ENCODE peak calls at places on chromosome 10, in nine cellular contexts. E is PC-3, U is GM23338, G is HCT116, N is SK-N-SH, I is PC-9, D is GM23248, Y is hepatocyte, K is MM.1S. H is an unnamed sample.
A peak's percentile ranks its signal among the peaks of the same experiment; 100 is the strongest.

GRCh38 chr10:61464461-61465215 is 11.5 kb upstream of the TMEM26 start:
- DNase-seq in E (peak; percentile 94), U (no peak), G (no peak), N (no peak), I (peak; percentile 47), D (peak; percentile 84), Y (no peak), K (no peak), H (no peak)

GRCh38 chr10:132904169-132904813 is 38.1 kb downstream of the CFAP46 start:
- DNase-seq in E (peak; percentile 68), U (peak; percentile 70), G (peak; percentile 29), N (peak; percentile 90), I (no peak), D (peak; percentile 63), Y (peak; percentile 66), K (peak; percentile 9), H (peak; percentile 15)

GRCh38 chr10:31926154-31926553 is 2.5 kb downstream of the ARHGAP12 start:
- DNase-seq in E (no peak), U (no peak), G (no peak), N (no peak), I (no peak), D (peak; percentile 61), Y (no peak), K (no peak), H (no peak)

GRCh38 chr10:116787018-116787674 is 44.8 kb upstream of the HSPA12A start:
- DNase-seq in E (no peak), U (no peak), G (no peak), N (no peak), I (no peak), D (no peak), Y (no peak), K (no peak), H (no peak)

GRCh38 chr10:132722391-132722790 is 63.6 kb downstream of the NKX6-2 start:
- DNase-seq in E (no peak), U (no peak), G (no peak), N (no peak), I (no peak), D (no peak), Y (no peak), K (no peak), H (no peak)

GRCh38 chr10:125230251-125230650 is 69.9 kb upstream of the CTBP2 start:
- DNase-seq in E (no peak), U (no peak), G (no peak), N (no peak), I (no peak), D (no peak), Y (no peak), K (no peak), H (no peak)

GRCh38 chr10:1119501-1119900 is 63.3 kb downstream of the WDR37 start:
- DNase-seq in E (no peak), U (no peak), G (no peak), N (no peak), I (no peak), D (no peak), Y (no peak), K (no peak), H (no peak)

GRCh38 chr10:124745257-124745656 is 1.1 kb upstream of the FAM53B start:
- DNase-seq in E (no peak), U (no peak), G (no peak), N (no peak), I (no peak), D (no peak), Y (no peak), K (no peak), H (no peak)

GRCh38 chr10:32692174-32692573 is 246.2 kb downstream of the CCDC7 start:
- DNase-seq in E (peak; percentile 100), U (no peak), G (peak; percentile 66), N (no peak), I (peak; percentile 70), D (peak; percentile 86), Y (no peak), K (no peak), H (no peak)

GRCh38 chr10:116730464-116731260 is 11.7 kb downstream of the HSPA12A start:
- DNase-seq in E (no peak), U (no peak), G (no peak), N (no peak), I (no peak), D (no peak), Y (no peak), K (no peak), H (no peak)

GRCh38 chr10:72309290-72310240 is 35.8 kb downstream of the DDIT4 start:
- DNase-seq in E (no peak), U (no peak), G (no peak), N (no peak), I (no peak), D (peak; percentile 71), Y (peak; percentile 73), K (peak; percentile 3), H (no peak)

DNA sequence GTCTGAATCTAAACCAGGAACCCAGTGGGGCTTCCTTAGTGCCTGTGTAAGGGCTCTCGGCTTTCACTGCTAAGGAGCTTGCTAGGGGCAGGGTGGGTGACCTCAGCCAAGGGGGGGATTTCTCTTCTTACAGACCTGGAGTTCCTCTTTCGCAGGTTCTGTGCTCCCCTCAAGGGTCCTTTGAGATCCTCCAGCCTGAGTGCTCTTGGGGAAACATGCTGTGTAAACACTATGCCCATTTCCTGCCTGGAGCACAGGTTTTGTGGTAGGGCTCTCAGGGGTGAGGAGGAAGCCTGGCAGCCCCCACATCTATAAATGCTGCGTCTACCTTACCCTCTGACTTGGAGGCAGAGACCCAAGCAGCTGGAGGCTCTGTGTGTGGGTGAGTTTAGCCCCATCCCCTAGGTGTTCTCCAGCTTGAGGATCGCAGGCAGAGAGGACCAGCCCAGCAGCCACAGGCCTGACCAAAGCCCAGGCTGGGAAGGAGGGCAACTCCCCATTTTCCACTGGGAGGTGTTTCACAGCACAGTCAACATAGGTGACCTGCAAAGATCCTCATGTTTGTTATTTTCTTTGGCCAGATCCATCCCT is at the start of gene SFTPA1:
- DNase-seq in E (no peak), U (no peak), G (no peak), N (no peak), I (no peak), D (no peak), Y (no peak), K (no peak), H (peak; percentile 55)
- H3K27ac ChIP-seq in E (no peak within 1 kb of the TSS), U (no peak within 1 kb of the TSS), G (no peak within 1 kb of the TSS), N (no peak within 1 kb of the TSS), I (no peak within 1 kb of the TSS), D (no peak within 1 kb of the TSS), Y (no peak within 1 kb of the TSS), K (no peak within 1 kb of the TSS), H (no peak within 1 kb of the TSS)

GRCh38 chr10:103758294-103758681 is 97.1 kb downstream of the SH3PXD2A start:
- DNase-seq in E (peak; percentile 91), U (no peak), G (no peak), N (no peak), I (peak; percentile 77), D (peak; percentile 52), Y (no peak), K (no peak), H (no peak)

GRCh38 chr10:103752680-103753248 is 102.6 kb downstream of the SH3PXD2A start:
- DNase-seq in E (peak; percentile 61), U (peak; percentile 81), G (no peak), N (no peak), I (no peak), D (no peak), Y (no peak), K (peak; percentile 55), H (peak; percentile 24)

GRCh38 chr10:103757531-103758293 is 97.7 kb downstream of the SH3PXD2A start:
- DNase-seq in E (peak; percentile 73), U (peak; percentile 78), G (no peak), N (no peak), I (no peak), D (peak; percentile 77), Y (peak; percentile 43), K (peak; percentile 64), H (no peak)

GRCh38 chr10:103759100-103759781 is 96.1 kb downstream of the SH3PXD2A start:
- DNase-seq in E (peak; percentile 52), U (no peak), G (no peak), N (peak; percentile 42), I (peak; percentile 71), D (peak; percentile 89), Y (peak; percentile 63), K (peak; percentile 28), H (peak; percentile 43)

GRCh38 chr10:103756277-103756869 is 99.0 kb downstream of the SH3PXD2A start:
- DNase-seq in E (no peak), U (no peak), G (no peak), N (no peak), I (no peak), D (no peak), Y (no peak), K (no peak), H (no peak)
- H3K9me2 ChIP-seq in E (no peaks in the 10 kb centered on the region), U (no peaks in the 10 kb centered on the region), G (no peaks in the 10 kb centered on the region), N (no peaks in the 10 kb centered on the region), I (no peaks in the 10 kb centered on the region), D (no peaks in the 10 kb centered on the region), Y (no peaks in the 10 kb centered on the region), K (no peaks in the 10 kb centered on the region), H (no peaks in the 10 kb centered on the region)

GRCh38 chr10:18164093-18164492 is 23.9 kb downstream of the CACNB2 start:
- DNase-seq in E (peak; percentile 19), U (no peak), G (no peak), N (no peak), I (no peak), D (peak; percentile 73), Y (no peak), K (no peak), H (no peak)
- H3K27ac ChIP-seq in E (peak overlapping the region; percentile 75), U (no peak overlapping the region), G (no peak overlapping the region), N (peak overlapping the region; percentile 64), I (no peak overlapping the region), D (peak overlapping the region; percentile 79), Y (peak overlapping the region; percentile 46), K (no peak overlapping the region), H (no peak overlapping the region)

GRCh38 chr10:128059915-128060314 is 66.3 kb downstream of the MKI67 start:
- DNase-seq in E (no peak), U (no peak), G (no peak), N (no peak), I (no peak), D (no peak), Y (no peak), K (no peak), H (no peak)

GRCh38 chr10:128060341-128060851 is 65.8 kb downstream of the MKI67 start:
- DNase-seq in E (no peak), U (no peak), G (no peak), N (no peak), I (no peak), D (no peak), Y (no peak), K (no peak), H (no peak)

GRCh38 chr10:128058106-128058745 is 68.0 kb downstream of the MKI67 start:
- DNase-seq in E (no peak), U (no peak), G (no peak), N (no peak), I (no peak), D (no peak), Y (no peak), K (no peak), H (no peak)

GRCh38 chr10:128058746-128059125 is 67.5 kb downstream of the MKI67 start:
- DNase-seq in E (no peak), U (no peak), G (no peak), N (no peak), I (no peak), D (no peak), Y (no peak), K (no peak), H (no peak)

DNA sequence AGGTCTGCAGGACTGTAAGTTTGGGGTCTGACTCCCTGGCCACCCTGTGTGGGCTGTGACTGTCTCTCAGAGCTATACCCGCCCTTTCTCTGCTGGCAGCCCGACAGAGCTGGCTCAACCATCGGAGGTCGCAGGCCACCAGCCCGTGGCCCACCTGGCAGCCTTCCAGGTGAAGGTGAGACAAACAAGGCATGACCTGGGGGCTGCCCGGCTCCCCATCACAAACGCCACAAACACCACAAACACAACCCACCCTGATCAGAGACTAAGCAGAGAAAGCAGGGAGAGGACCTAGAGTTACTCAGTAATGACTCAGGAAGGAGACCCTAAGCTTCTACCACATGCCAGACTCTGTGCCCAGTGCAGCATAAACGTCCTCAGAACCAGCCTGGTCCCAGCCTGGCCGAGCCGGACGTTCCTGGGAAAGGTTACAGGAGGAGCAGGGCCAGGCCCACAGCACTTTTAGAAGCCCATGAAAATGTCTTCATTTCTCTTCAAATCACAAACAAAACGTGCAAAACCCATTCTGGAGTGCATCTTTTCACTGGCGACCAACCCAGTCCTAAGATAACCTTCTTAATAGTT is 66.9 kb downstream of the MKI67 start:
- DNase-seq in E (no peak), U (no peak), G (no peak), N (no peak), I (no peak), D (no peak), Y (no peak), K (no peak), H (no peak)
- H3K9me2 ChIP-seq in E (no peaks in the 10 kb centered on the region), U (no peaks in the 10 kb centered on the region), G (no peaks in the 10 kb centered on the region), N (no peaks in the 10 kb centered on the region), I (no peaks in the 10 kb centered on the region), D (no peaks in the 10 kb centered on the region), Y (no peaks in the 10 kb centered on the region), K (no peaks in the 10 kb centered on the region), H (no peaks in the 10 kb centered on the region)

H was measured in OCI-LY7.